ENCODE peak calls at places on chromosomes 5 and 9, in five cellular contexts. E is NCI-H2081; B is AG10803; W is MV-4-11; O is activated gamma-delta T cell treated with anti-CD3 and anti-CD28 coated beads, Interleukin-2, amount 50 U/mL, for 16 hours. D is an unnamed sample.

GRCh38 chr9:2662496-2662895 is 40.9 kb downstream of the VLDLR start:
- DNase-seq in E (peak), B (no peak), W (no peak), O (no peak), D (peak)

GRCh38 chr9:134365791-134366222 is 39.6 kb downstream of the RXRA start:
- DNase-seq in E (no peak), B (peak), W (peak), O (no peak), D (peak)

GRCh38 chr5:153619706-153620105 is 129.2 kb downstream of the GRIA1 start:
- DNase-seq in E (no peak), B (peak), W (peak), O (no peak), D (no peak)

GRCh38 chr5:57407391-57407790 is 75.2 kb downstream of the ACTBL2 start:
- DNase-seq in E (no peak), B (peak), W (peak), O (no peak), D (no peak)

GRCh38 chr9:127185931-127186781 is 63.7 kb upstream of the ANGPTL2 start:
- DNase-seq in E (no peak), B (peak), W (no peak), O (no peak), D (no peak)

GRCh38 chr9:131495726-131496292 is 6.9 kb upstream of the POMT1 start:
- DNase-seq in E (no peak), B (no peak), W (no peak), O (no peak), D (no peak)

GRCh38 chr9:137902646-137903045 is 25.1 kb downstream of the CACNA1B start:
- DNase-seq in E (no peak), B (no peak), W (no peak), O (no peak), D (no peak)

GRCh38 chr5:520850-521226 is 3.4 kb downstream of the SLC9A3 start:
- DNase-seq in E (no peak), B (no peak), W (no peak), O (no peak), D (no peak)

GRCh38 chr5:80620206-80620605 is 34.2 kb upstream of the MSH3 start:
- DNase-seq in E (no peak), B (peak), W (peak), O (no peak), D (no peak)

GRCh38 chr5:102742215-102742614 is 12.9 kb upstream of the PAM start:
- DNase-seq in E (no peak), B (no peak), W (no peak), O (no peak), D (no peak)